ENCODE peak calls at places on chromosomes 5 and 9, in nine cellular contexts. M is dorsolateral prefrontal cortex; B is stromal cell of bone marrow; P is EH; I is activated CD4-positive, alpha-beta T cell treated with anti-CD3 and anti-CD28 coated beads, Interleukin-2, amount 50 U/mL, for 1 hour; J is T1000; V is amniotic stem cell; K is cerebellum; F is LoVo. C is an unnamed sample.

GRCh38 chr5:156475831-156476551 is 149.0 kb downstream of the SGCD start:
- DNase-seq in M (no peak), I (no peak), F (no peak), K (no peak), B (peak), J (peak), P (peak), V (peak), C (no peak)

GRCh38 chr5:52374286-52374685 is 413.4 kb upstream of the ITGA1 start:
- DNase-seq in M (no peak), B (no peak), K (no peak), F (no peak), P (no peak), I (no peak), J (no peak), V (no peak), C (no peak)

GRCh38 chr5:96489518-96489917 is 56.5 kb upstream of the PCSK1 start:
- DNase-seq in P (no peak), J (no peak), V (no peak), I (no peak), B (no peak), K (no peak), M (no peak), F (peak), C (no peak)

GRCh38 chr5:176719113-176719814 is 72.0 kb downstream of the TSPAN17 start:
- DNase-seq in M (no peak), I (no peak), F (no peak), J (no peak), B (no peak), K (no peak), V (no peak), P (no peak), C (no peak)

GRCh38 chr9:72315089-72315509 is 49.9 kb downstream of the ZFAND5 start:
- DNase-seq in M (peak), I (no peak), F (peak), K (peak), J (peak), P (peak), V (no peak), B (no peak), C (no peak)

GRCh38 chr9:109466623-109467590 is 31.2 kb downstream of the PTPN3 start:
- DNase-seq in J (no peak), K (no peak), F (no peak), M (no peak), I (no peak), B (no peak), V (no peak), P (no peak), C (no peak)

GRCh38 chr9:86452194-86452828 is 98.1 kb upstream of the TUT7 start:
- DNase-seq in P (no peak), M (no peak), V (no peak), F (no peak), I (no peak), K (no peak), B (no peak), J (no peak), C (no peak)

GRCh38 chr5:2752059-2752874 is 790 bp upstream of the IRX2 start:
- DNase-seq in B (no peak), P (peak), K (no peak), M (no peak), I (no peak), F (no peak), J (peak), V (no peak), C (no peak)

GRCh38 chr5:80093796-80094195 is 58.6 kb downstream of the THBS4 start:
- DNase-seq in M (no peak), K (no peak), F (peak), J (no peak), P (no peak), I (no peak), V (no peak), B (no peak), C (no peak)

GRCh38 chr9:108786756-108787663 is 68.8 kb downstream of the ACTL7B start:
- DNase-seq in J (peak), I (no peak), F (peak), M (no peak), P (peak), B (peak), K (no peak), V (peak), C (no peak)

GRCh38 chr9:134666801-134667200 is 25.2 kb downstream of the COL5A1 start:
- DNase-seq in P (peak), K (no peak), M (no peak), F (no peak), B (peak), J (peak), V (no peak), I (no peak), C (no peak)

GRCh38 chr9:9522406-9522805 is 1090.4 kb downstream of the PTPRD start:
- DNase-seq in B (no peak), J (no peak), K (no peak), F (no peak), I (no peak), M (no peak), V (no peak), P (no peak), C (no peak)